ENCODE peak calls at places on chromosome 1, in ten cellular contexts. One of them, this sample, is unnamed. For H3K9me3, the result is how much of the 10 kb centered on the place peaks cover.

GRCh38 chr1:30512253-30512921 is 211.0 kb downstream of the MATN1 start:
- DNase-seq in upper lobe of right lung: no peak
- DNase-seq in neuronal stem cell: no peak
- DNase-seq in PC-9: no peak
- DNase-seq in Caco-2: no peak
- DNase-seq in suprapubic skin: peak
- DNase-seq in cardiac muscle cell: no peak
- DNase-seq in hepatocyte: no peak
- DNase-seq in upper lobe of left lung: no peak
- DNase-seq in CD8-positive, alpha-beta T cell: no peak
- DNase-seq in this sample: no peak

GRCh38 chr1:109218516-109218915 is 4.8 kb downstream of the SARS1 start:
- DNase-seq in suprapubic skin: no peak
- DNase-seq in upper lobe of right lung: no peak
- DNase-seq in upper lobe of left lung: no peak
- DNase-seq in hepatocyte: peak
- DNase-seq in cardiac muscle cell: no peak
- DNase-seq in CD8-positive, alpha-beta T cell: no peak
- DNase-seq in neuronal stem cell: no peak
- DNase-seq in PC-9: no peak
- DNase-seq in Caco-2: no peak
- DNase-seq in this sample: no peak

GRCh38 chr1:41454406-41454805 is 30.1 kb downstream of the EDN2 start:
- DNase-seq in cardiac muscle cell: no peak
- DNase-seq in CD8-positive, alpha-beta T cell: no peak
- DNase-seq in hepatocyte: no peak
- DNase-seq in PC-9: no peak
- DNase-seq in suprapubic skin: no peak
- DNase-seq in neuronal stem cell: no peak
- DNase-seq in upper lobe of left lung: peak
- DNase-seq in upper lobe of right lung: no peak
- DNase-seq in Caco-2: no peak
- DNase-seq in this sample: no peak

GRCh38 chr1:25544243-25544764 is 898 bp downstream of the LDLRAP1 start:
- DNase-seq in upper lobe of left lung: no peak
- DNase-seq in hepatocyte: no peak
- DNase-seq in cardiac muscle cell: no peak
- DNase-seq in CD8-positive, alpha-beta T cell: no peak
- DNase-seq in neuronal stem cell: no peak
- DNase-seq in suprapubic skin: no peak
- DNase-seq in Caco-2: no peak
- DNase-seq in upper lobe of right lung: no peak
- DNase-seq in PC-9: peak
- DNase-seq in this sample: no peak

GRCh38 chr1:63575340-63575826 is 17.8 kb upstream of the PGM1 start:
- DNase-seq in CD8-positive, alpha-beta T cell: no peak
- DNase-seq in suprapubic skin: no peak
- DNase-seq in upper lobe of right lung: no peak
- DNase-seq in PC-9: no peak
- DNase-seq in Caco-2: peak
- DNase-seq in hepatocyte: peak
- DNase-seq in cardiac muscle cell: peak
- DNase-seq in neuronal stem cell: peak
- DNase-seq in upper lobe of left lung: no peak
- DNase-seq in this sample: no peak

GRCh38 chr1:46171351-46171750 is 3.5 kb upstream of the TSPAN1 start:
- DNase-seq in CD8-positive, alpha-beta T cell: no peak
- DNase-seq in PC-9: peak
- DNase-seq in cardiac muscle cell: no peak
- DNase-seq in upper lobe of right lung: peak
- DNase-seq in suprapubic skin: no peak
- DNase-seq in neuronal stem cell: no peak
- DNase-seq in Caco-2: no peak
- DNase-seq in upper lobe of left lung: no peak
- DNase-seq in hepatocyte: no peak
- DNase-seq in this sample: no peak

GRCh38 chr1:47940321-47940720 is 56.9 kb downstream of the TRABD2B start:
- DNase-seq in hepatocyte: no peak
- DNase-seq in PC-9: no peak
- DNase-seq in neuronal stem cell: no peak
- DNase-seq in suprapubic skin: no peak
- DNase-seq in upper lobe of left lung: no peak
- DNase-seq in cardiac muscle cell: no peak
- DNase-seq in CD8-positive, alpha-beta T cell: no peak
- DNase-seq in Caco-2: no peak
- DNase-seq in upper lobe of right lung: no peak
- DNase-seq in this sample: no peak

GRCh38 chr1:205704891-205705290 is 24.6 kb upstream of the SLC45A3 start:
- DNase-seq in hepatocyte: no peak
- DNase-seq in cardiac muscle cell: no peak
- DNase-seq in upper lobe of right lung: no peak
- DNase-seq in Caco-2: no peak
- DNase-seq in suprapubic skin: no peak
- DNase-seq in PC-9: no peak
- DNase-seq in upper lobe of left lung: no peak
- DNase-seq in CD8-positive, alpha-beta T cell: no peak
- DNase-seq in neuronal stem cell: no peak
- DNase-seq in this sample: no peak

GRCh38 chr1:17893891-17894631 is 138.9 kb downstream of the ACTL8 start:
- DNase-seq in cardiac muscle cell: no peak
- DNase-seq in upper lobe of left lung: no peak
- DNase-seq in PC-9: no peak
- DNase-seq in suprapubic skin: no peak
- DNase-seq in Caco-2: no peak
- DNase-seq in CD8-positive, alpha-beta T cell: no peak
- DNase-seq in hepatocyte: no peak
- DNase-seq in upper lobe of right lung: peak
- DNase-seq in neuronal stem cell: no peak
- DNase-seq in this sample: no peak

GRCh38 chr1:8462298-8462946 is 144.5 kb downstream of the SLC45A1 start:
- DNase-seq in hepatocyte: no peak
- DNase-seq in PC-9: no peak
- DNase-seq in cardiac muscle cell: no peak
- DNase-seq in CD8-positive, alpha-beta T cell: no peak
- DNase-seq in suprapubic skin: no peak
- DNase-seq in Caco-2: no peak
- DNase-seq in upper lobe of left lung: peak
- DNase-seq in upper lobe of right lung: peak
- DNase-seq in neuronal stem cell: no peak
- DNase-seq in this sample: no peak

GRCh38 chr1:114208659-114209215 is 55.1 kb upstream of the SYT6 start:
- DNase-seq in cardiac muscle cell: no peak
- DNase-seq in neuronal stem cell: no peak
- DNase-seq in upper lobe of left lung: no peak
- DNase-seq in hepatocyte: peak
- DNase-seq in suprapubic skin: no peak
- DNase-seq in PC-9: no peak
- DNase-seq in CD8-positive, alpha-beta T cell: no peak
- DNase-seq in upper lobe of right lung: no peak
- DNase-seq in Caco-2: no peak
- DNase-seq in this sample: no peak

GRCh38 chr1:208249300-208249699 is 5.1 kb upstream of the PLXNA2 start:
- DNase-seq in Caco-2: no peak
- DNase-seq in upper lobe of right lung: no peak
- DNase-seq in hepatocyte: no peak
- DNase-seq in PC-9: no peak
- DNase-seq in upper lobe of left lung: no peak
- DNase-seq in suprapubic skin: no peak
- DNase-seq in cardiac muscle cell: no peak
- DNase-seq in neuronal stem cell: no peak
- DNase-seq in CD8-positive, alpha-beta T cell: no peak
- DNase-seq in this sample: no peak
- H3K9me3 ChIP-seq in Caco-2: under half
- H3K9me3 ChIP-seq in upper lobe of right lung: under half
- H3K9me3 ChIP-seq in hepatocyte: under half
- H3K9me3 ChIP-seq in PC-9: under half
- H3K9me3 ChIP-seq in upper lobe of left lung: under half
- H3K9me3 ChIP-seq in suprapubic skin: under half
- H3K9me3 ChIP-seq in cardiac muscle cell: under half
- H3K9me3 ChIP-seq in neuronal stem cell: under half
- H3K9me3 ChIP-seq in CD8-positive, alpha-beta T cell: under half
- H3K9me3 ChIP-seq in this sample: under half

GRCh38 chr1:247964933-247965332 is at the start of gene OR2AK2:
- DNase-seq in Caco-2: no peak
- DNase-seq in neuronal stem cell: no peak
- DNase-seq in upper lobe of right lung: no peak
- DNase-seq in hepatocyte: no peak
- DNase-seq in CD8-positive, alpha-beta T cell: no peak
- DNase-seq in upper lobe of left lung: no peak
- DNase-seq in cardiac muscle cell: no peak
- DNase-seq in suprapubic skin: no peak
- DNase-seq in PC-9: no peak
- DNase-seq in this sample: no peak
- H3K9me3 ChIP-seq in Caco-2: under half
- H3K9me3 ChIP-seq in neuronal stem cell: under half
- H3K9me3 ChIP-seq in upper lobe of right lung: under half
- H3K9me3 ChIP-seq in hepatocyte: under half
- H3K9me3 ChIP-seq in CD8-positive, alpha-beta T cell: under half
- H3K9me3 ChIP-seq in upper lobe of left lung: under half
- H3K9me3 ChIP-seq in cardiac muscle cell: under half
- H3K9me3 ChIP-seq in suprapubic skin: under half
- H3K9me3 ChIP-seq in PC-9: under half
- H3K9me3 ChIP-seq in this sample: under half

GRCh38 chr1:152220166-152221163 is 3.5 kb downstream of the HRNR start:
- DNase-seq in Caco-2: no peak
- DNase-seq in CD8-positive, alpha-beta T cell: no peak
- DNase-seq in neuronal stem cell: no peak
- DNase-seq in PC-9: no peak
- DNase-seq in cardiac muscle cell: no peak
- DNase-seq in suprapubic skin: peak
- DNase-seq in upper lobe of right lung: peak
- DNase-seq in hepatocyte: no peak
- DNase-seq in upper lobe of left lung: peak
- DNase-seq in this sample: no peak
- H3K9me3 ChIP-seq in Caco-2: under half
- H3K9me3 ChIP-seq in CD8-positive, alpha-beta T cell: under half
- H3K9me3 ChIP-seq in neuronal stem cell: under half
- H3K9me3 ChIP-seq in PC-9: under half
- H3K9me3 ChIP-seq in cardiac muscle cell: under half
- H3K9me3 ChIP-seq in suprapubic skin: under half
- H3K9me3 ChIP-seq in upper lobe of right lung: under half
- H3K9me3 ChIP-seq in hepatocyte: under half
- H3K9me3 ChIP-seq in upper lobe of left lung: under half
- H3K9me3 ChIP-seq in this sample: under half

GRCh38 chr1:168281603-168282002 is 926 bp downstream of the TBX19 start:
- DNase-seq in hepatocyte: no peak
- DNase-seq in cardiac muscle cell: no peak
- DNase-seq in upper lobe of left lung: no peak
- DNase-seq in neuronal stem cell: no peak
- DNase-seq in PC-9: no peak
- DNase-seq in upper lobe of right lung: no peak
- DNase-seq in Caco-2: no peak
- DNase-seq in suprapubic skin: no peak
- DNase-seq in CD8-positive, alpha-beta T cell: no peak
- DNase-seq in this sample: no peak

GRCh38 chr1:168288311-168289052 is 7.8 kb downstream of the TBX19 start:
- DNase-seq in upper lobe of left lung: no peak
- DNase-seq in cardiac muscle cell: no peak
- DNase-seq in neuronal stem cell: no peak
- DNase-seq in Caco-2: no peak
- DNase-seq in suprapubic skin: no peak
- DNase-seq in upper lobe of right lung: no peak
- DNase-seq in CD8-positive, alpha-beta T cell: no peak
- DNase-seq in hepatocyte: no peak
- DNase-seq in PC-9: no peak
- DNase-seq in this sample: no peak

GRCh38 chr1:168287237-168287664 is 6.6 kb downstream of the TBX19 start:
- DNase-seq in upper lobe of left lung: no peak
- DNase-seq in cardiac muscle cell: no peak
- DNase-seq in suprapubic skin: no peak
- DNase-seq in Caco-2: no peak
- DNase-seq in hepatocyte: no peak
- DNase-seq in PC-9: no peak
- DNase-seq in neuronal stem cell: no peak
- DNase-seq in CD8-positive, alpha-beta T cell: no peak
- DNase-seq in upper lobe of right lung: no peak
- DNase-seq in this sample: no peak

GRCh38 chr1:168285419-168285790 is 4.7 kb downstream of the TBX19 start:
- DNase-seq in PC-9: peak
- DNase-seq in neuronal stem cell: no peak
- DNase-seq in cardiac muscle cell: peak
- DNase-seq in hepatocyte: no peak
- DNase-seq in suprapubic skin: no peak
- DNase-seq in upper lobe of right lung: no peak
- DNase-seq in CD8-positive, alpha-beta T cell: no peak
- DNase-seq in Caco-2: no peak
- DNase-seq in upper lobe of left lung: no peak
- DNase-seq in this sample: no peak

DNA sequence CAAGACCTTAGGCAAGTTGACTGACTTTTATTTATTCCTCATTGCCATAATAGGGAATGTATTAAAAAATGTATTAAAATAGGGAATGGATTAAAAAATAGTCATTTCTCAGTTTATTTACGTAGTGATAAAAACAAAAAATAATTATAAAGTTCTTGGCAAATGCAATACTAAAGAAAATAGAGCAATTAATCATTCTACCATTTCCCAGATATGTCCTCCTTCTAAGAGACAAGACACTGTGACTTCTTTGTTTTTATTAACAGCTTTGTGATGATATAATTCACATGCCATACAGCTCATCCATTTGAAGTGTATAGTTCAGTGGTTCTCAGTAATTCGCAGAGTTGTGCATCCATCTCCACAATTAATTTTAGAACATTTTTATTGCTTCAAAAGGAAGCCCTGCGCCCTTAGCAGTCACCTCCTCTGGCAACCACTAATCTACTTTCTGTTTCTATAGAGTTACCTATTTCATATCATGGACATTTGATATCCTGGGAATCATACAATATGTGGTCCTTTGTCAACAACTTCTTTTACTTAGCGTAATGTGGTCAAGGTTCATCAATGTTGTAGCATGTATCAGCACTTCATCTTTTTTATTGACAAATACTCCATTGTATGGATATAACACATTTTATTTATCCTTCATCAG is 5.4 kb downstream of the TBX19 start:
- DNase-seq in upper lobe of left lung: no peak
- DNase-seq in suprapubic skin: no peak
- DNase-seq in hepatocyte: no peak
- DNase-seq in Caco-2: no peak
- DNase-seq in neuronal stem cell: no peak
- DNase-seq in PC-9: no peak
- DNase-seq in upper lobe of right lung: no peak
- DNase-seq in CD8-positive, alpha-beta T cell: no peak
- DNase-seq in cardiac muscle cell: no peak
- DNase-seq in this sample: no peak
- H3K9me3 ChIP-seq in upper lobe of left lung: under half
- H3K9me3 ChIP-seq in suprapubic skin: under half
- H3K9me3 ChIP-seq in hepatocyte: under half
- H3K9me3 ChIP-seq in Caco-2: under half
- H3K9me3 ChIP-seq in neuronal stem cell: under half
- H3K9me3 ChIP-seq in PC-9: under half
- H3K9me3 ChIP-seq in upper lobe of right lung: under half
- H3K9me3 ChIP-seq in CD8-positive, alpha-beta T cell: under half
- H3K9me3 ChIP-seq in cardiac muscle cell: under half
- H3K9me3 ChIP-seq in this sample: under half

DNA sequence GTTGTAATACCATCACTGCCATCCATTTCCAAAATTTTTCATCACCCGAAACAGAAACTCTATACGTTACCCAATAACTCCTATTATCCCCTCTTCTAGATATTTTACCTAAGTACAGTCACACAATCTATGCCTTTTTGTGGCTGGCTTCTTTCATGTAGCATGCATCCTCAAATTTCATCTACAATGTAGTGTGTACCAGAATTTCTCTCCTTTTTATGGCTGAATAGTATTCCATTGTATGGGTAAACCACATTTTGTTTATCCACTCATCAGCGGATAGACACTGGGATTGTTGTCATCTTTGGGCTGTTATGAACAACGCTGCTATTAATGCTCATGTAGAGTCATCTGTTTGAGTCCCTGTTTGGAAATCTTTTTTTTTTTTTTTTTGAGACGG is 21.2 kb downstream of the KIAA2013 start:
- DNase-seq in PC-9: no peak
- DNase-seq in suprapubic skin: no peak
- DNase-seq in hepatocyte: no peak
- DNase-seq in cardiac muscle cell: no peak
- DNase-seq in upper lobe of right lung: no peak
- DNase-seq in upper lobe of left lung: no peak
- DNase-seq in neuronal stem cell: no peak
- DNase-seq in CD8-positive, alpha-beta T cell: no peak
- DNase-seq in Caco-2: no peak
- DNase-seq in this sample: no peak
- H3K9me3 ChIP-seq in PC-9: under half
- H3K9me3 ChIP-seq in suprapubic skin: under half
- H3K9me3 ChIP-seq in hepatocyte: under half
- H3K9me3 ChIP-seq in cardiac muscle cell: under half
- H3K9me3 ChIP-seq in upper lobe of right lung: under half
- H3K9me3 ChIP-seq in upper lobe of left lung: under half
- H3K9me3 ChIP-seq in neuronal stem cell: under half
- H3K9me3 ChIP-seq in CD8-positive, alpha-beta T cell: under half
- H3K9me3 ChIP-seq in Caco-2: under half
- H3K9me3 ChIP-seq in this sample: under half